ENCODE peak calls at places on chromosomes 1 and 21, in ten cellular contexts. A is stomach, S is H1, Y is esophagus muscularis mucosa, R is K562, C is sigmoid colon, T is SK-N-SH, E is prostate gland, M is GM23338, U is endothelial cell of umbilical vein. X is an unnamed sample.

GRCh38 chr1:203643213-203644045 is 16.8 kb downstream of the ATP2B4 start:
- DNase-seq in C (no peak), T (no peak), Y (no peak), U (peak; percentile 75), M (no peak), R (no peak), E (no peak), S (no peak), A (no peak), X (no peak)

GRCh38 chr21:31254131-31254530 is 89.9 kb downstream of the TIAM1 start:
- DNase-seq in E (no peak), C (no peak), S (no peak), A (no peak), T (no peak), R (no peak), M (no peak), U (no peak), Y (no peak), X (no peak)

GRCh38 chr1:183983371-183984105 is 54.0 kb downstream of the COLGALT2 start:
- DNase-seq in E (no peak), M (no peak), C (no peak), Y (no peak), A (no peak), R (peak; percentile 27), T (no peak), S (no peak), U (no peak), X (no peak)

GRCh38 chr1:97210302-97210701 is 488.7 kb downstream of the PTBP2 start:
- DNase-seq in M (no peak), C (no peak), A (no peak), S (no peak), U (no peak), R (no peak), T (no peak), Y (no peak), E (no peak), X (no peak)

GRCh38 chr1:209368864-209369598 is 214.5 kb upstream of the CAMK1G start:
- DNase-seq in M (no peak), T (no peak), Y (no peak), R (no peak), S (no peak), U (no peak), C (peak; percentile 72), E (peak; percentile 74), A (no peak), X (peak; percentile 65)

GRCh38 chr1:165355221-165355976 is 1.1 kb downstream of the LMX1A start:
- DNase-seq in Y (peak; percentile 86), E (no peak), M (peak; percentile 58), A (no peak), R (no peak), T (no peak), C (no peak), U (no peak), S (no peak), X (no peak)

GRCh38 chr21:31900121-31900895 is 27.5 kb downstream of the HUNK start:
- DNase-seq in A (peak; percentile 61), U (no peak), T (no peak), C (no peak), R (no peak), M (no peak), Y (no peak), S (no peak), E (no peak), X (no peak)

GRCh38 chr1:193569696-193570269 is 383.4 kb upstream of the B3GALT2 start:
- DNase-seq in T (no peak), C (no peak), M (no peak), U (no peak), S (no peak), R (no peak), E (no peak), A (no peak), Y (no peak), X (no peak)

GRCh38 chr1:59718064-59718988 is 96.4 kb upstream of the HOOK1 start:
- DNase-seq in A (no peak), Y (no peak), C (no peak), M (peak; percentile 55), S (no peak), E (no peak), U (no peak), T (no peak), R (peak; percentile 9), X (no peak)
- TF ChIP-seq CTCF in A (no peak), Y (peak; percentile 43), C (no peak), M (peak; percentile 56), S (no peak), E (no peak), U (peak; percentile 13), T (peak; percentile 72), R (peak; percentile 45), X (no peak)

GRCh38 chr1:167635233-167635648 is 5.2 kb downstream of the RCSD1 start:
- DNase-seq in U (no peak), C (no peak), E (no peak), A (no peak), Y (peak; percentile 1), S (no peak), T (no peak), R (peak; percentile 93), M (peak; percentile 85), X (no peak)

GRCh38 chr1:167634435-167634834 is 4.4 kb downstream of the RCSD1 start:
- DNase-seq in R (no peak), S (no peak), Y (no peak), T (no peak), M (no peak), U (no peak), E (no peak), C (no peak), A (no peak), X (no peak)

GRCh38 chr1:167631987-167632680 is 2.1 kb downstream of the RCSD1 start:
- DNase-seq in Y (no peak), M (no peak), U (no peak), E (no peak), R (peak; percentile 66), C (no peak), T (no peak), A (no peak), S (no peak), X (no peak)

GRCh38 chr1:167631386-167631941 is 1.4 kb downstream of the RCSD1 start:
- DNase-seq in A (no peak), T (no peak), E (no peak), R (no peak), S (no peak), C (no peak), Y (no peak), U (no peak), M (no peak), X (no peak)

GRCh38 chr1:167633258-167633944 is 3.4 kb downstream of the RCSD1 start:
- DNase-seq in T (no peak), R (no peak), U (no peak), Y (no peak), S (no peak), E (no peak), M (no peak), A (no peak), C (no peak), X (no peak)
- H3K4me1 ChIP-seq in T (no peaks in the 10 kb centered on the region), R (peaks cover 45% of the 10 kb centered on the region), U (no peaks in the 10 kb centered on the region), Y (peaks cover 59% of the 10 kb centered on the region), S (peaks cover 14% of the 10 kb centered on the region), E (no peaks in the 10 kb centered on the region), M (peaks cover 42% of the 10 kb centered on the region), A (peaks cover 26% of the 10 kb centered on the region), C (no peaks in the 10 kb centered on the region), X (no peaks in the 10 kb centered on the region)

GRCh38 chr1:2072109-2072806 is 22.0 kb downstream of the PRKCZ start:
- DNase-seq in T (no peak), C (no peak), S (no peak), M (no peak), R (no peak), U (no peak), Y (no peak), E (no peak), A (no peak), X (no peak)

GRCh38 chr1:2072891-2073290 is 22.7 kb downstream of the PRKCZ start:
- DNase-seq in C (no peak), R (no peak), E (no peak), Y (no peak), U (no peak), A (no peak), M (no peak), S (no peak), T (no peak), X (no peak)

GRCh38 chr1:2074944-2075740 is 24.9 kb downstream of the PRKCZ start:
- DNase-seq in E (no peak), Y (no peak), M (no peak), S (no peak), A (no peak), C (no peak), T (peak; percentile 67), U (no peak), R (no peak), X (no peak)

GRCh38 chr1:2073382-2074230 is 23.4 kb downstream of the PRKCZ start:
- DNase-seq in A (no peak), E (no peak), R (peak; percentile 25), S (no peak), Y (no peak), U (no peak), T (peak; percentile 98), M (no peak), C (no peak), X (no peak)

DNA sequence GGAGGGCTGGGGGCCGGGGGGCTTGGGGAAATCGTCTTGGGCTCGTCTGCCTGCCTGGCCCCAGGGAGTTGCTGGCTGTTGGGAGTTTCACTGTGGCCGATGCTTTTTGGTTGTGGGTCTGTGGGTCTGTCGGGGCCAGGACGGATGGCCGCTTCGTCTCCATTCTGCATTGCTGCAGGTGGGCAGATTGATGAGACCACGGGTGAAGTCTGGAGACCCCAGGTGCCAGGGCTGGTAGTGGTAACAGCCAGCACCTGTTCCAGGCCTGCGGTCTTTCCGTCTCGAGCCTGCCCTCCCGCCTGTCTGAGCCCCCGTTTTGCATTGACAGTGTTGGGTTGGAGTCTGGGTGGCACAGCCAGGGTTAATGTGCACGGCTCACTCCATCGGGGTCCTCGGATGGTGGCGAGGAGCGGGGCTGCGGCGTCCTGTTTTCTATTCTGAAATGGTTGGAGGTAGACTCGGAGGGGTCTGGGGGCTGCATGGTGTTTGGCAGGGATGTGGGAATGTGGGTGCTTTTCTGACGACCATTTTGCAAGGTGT is 24.2 kb downstream of the PRKCZ start:
- DNase-seq in M (no peak), C (no peak), A (no peak), E (no peak), S (no peak), R (no peak), U (no peak), Y (no peak), T (peak; percentile 72), X (no peak)
- TF ChIP-seq POLR2AphosphoS5 in M (no peak), C (no peak), A (no peak), E (no peak), S (no peak), R (no peak), U (no peak), Y (no peak), T (no peak), X (no peak)

DNA sequence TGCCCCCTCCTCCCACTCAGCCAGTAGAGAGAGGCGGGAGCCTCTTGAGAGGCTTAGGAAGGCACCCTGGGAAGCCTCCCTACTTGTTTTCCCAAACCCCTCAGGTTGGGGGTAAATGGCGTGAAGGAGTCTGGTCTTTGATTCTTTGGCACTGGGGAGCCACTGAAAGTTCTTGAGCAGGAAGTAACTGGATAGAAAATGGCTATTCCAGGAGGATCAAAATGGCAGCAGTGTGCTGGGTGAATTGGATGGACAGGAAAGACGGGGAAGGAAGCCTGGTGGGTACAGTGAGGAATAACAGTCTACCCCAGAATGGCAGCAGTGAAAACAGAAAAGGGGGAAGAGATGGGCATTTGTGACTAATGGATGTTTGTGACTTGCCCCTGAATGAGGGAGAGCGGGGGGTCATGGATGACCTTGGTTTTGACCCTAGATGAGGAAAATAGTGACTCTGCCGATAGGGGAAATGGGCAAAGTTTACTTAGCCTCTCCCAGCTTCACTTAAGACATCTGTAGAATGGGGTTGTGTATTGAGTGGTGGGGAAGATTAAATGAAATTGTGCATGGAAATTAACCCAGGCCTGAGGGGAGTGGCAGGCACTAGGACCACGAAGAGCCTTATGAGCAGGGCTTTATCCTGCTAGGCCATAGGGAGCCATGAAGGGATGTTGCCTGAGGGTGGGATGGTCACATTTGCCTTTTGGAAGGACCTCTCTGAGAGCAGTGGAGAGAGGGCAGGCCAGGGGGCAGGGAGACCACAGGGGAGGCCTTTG is 32.7 kb downstream of the TMEM51 start:
- DNase-seq in U (no peak), Y (no peak), S (no peak), E (no peak), A (no peak), R (no peak), M (no peak), T (no peak), C (no peak), X (no peak)
- TF ChIP-seq CTCF in U (no peak), Y (no peak), S (no peak), E (no peak), A (no peak), R (no peak), M (no peak), T (no peak), C (no peak), X (no peak)